ENCODE peak calls at places on chromosomes 6 and 20, in six cellular contexts. One of them, this sample, is unnamed.

GRCh38 chr6:42745083-42745637 is 743 bp downstream of the TBCC start:
- DNase-seq in A549: peak; percentile 14
- DNase-seq in tibial nerve: no peak
- DNase-seq in H1: peak; percentile 56
- DNase-seq in K562: peak; percentile 57
- DNase-seq in SK-N-SH: peak; percentile 47
- DNase-seq in this sample: peak; percentile 69

GRCh38 chr6:53587291-53587690 is 42.4 kb upstream of the GCLC start:
- DNase-seq in A549: no peak
- DNase-seq in tibial nerve: no peak
- DNase-seq in H1: no peak
- DNase-seq in K562: no peak
- DNase-seq in SK-N-SH: no peak
- DNase-seq in this sample: no peak

GRCh38 chr6:131136021-131136847 is 967 bp downstream of the AKAP7 start:
- DNase-seq in A549: peak; percentile 18
- DNase-seq in tibial nerve: no peak
- DNase-seq in H1: no peak
- DNase-seq in K562: peak; percentile 28
- DNase-seq in SK-N-SH: no peak
- DNase-seq in this sample: no peak

GRCh38 chr6:74409447-74409846 is 713.4 kb downstream of the CD109 start:
- DNase-seq in A549: peak; percentile 0
- DNase-seq in tibial nerve: no peak
- DNase-seq in H1: no peak
- DNase-seq in K562: no peak
- DNase-seq in SK-N-SH: no peak
- DNase-seq in this sample: no peak

GRCh38 chr6:31465718-31466117 is 32.2 kb upstream of the MICB start:
- DNase-seq in A549: no peak
- DNase-seq in tibial nerve: no peak
- DNase-seq in H1: no peak
- DNase-seq in K562: no peak
- DNase-seq in SK-N-SH: no peak
- DNase-seq in this sample: no peak

GRCh38 chr6:42316390-42316970 is 98.8 kb upstream of the MRPS10 start:
- DNase-seq in A549: no peak
- DNase-seq in tibial nerve: no peak
- DNase-seq in H1: no peak
- DNase-seq in K562: peak; percentile 48
- DNase-seq in SK-N-SH: no peak
- DNase-seq in this sample: no peak

GRCh38 chr20:10855031-10855430 is 181.2 kb upstream of the JAG1 start:
- DNase-seq in A549: no peak
- DNase-seq in tibial nerve: no peak
- DNase-seq in H1: no peak
- DNase-seq in K562: no peak
- DNase-seq in SK-N-SH: no peak
- DNase-seq in this sample: no peak

GRCh38 chr20:64080013-64080812 is at the start of gene OPRL1:
- DNase-seq in A549: no peak
- DNase-seq in tibial nerve: no peak
- DNase-seq in H1: peak; percentile 74
- DNase-seq in K562: no peak
- DNase-seq in SK-N-SH: no peak
- DNase-seq in this sample: no peak

GRCh38 chr6:16473908-16474791 is 235.8 kb downstream of the GMPR start:
- DNase-seq in A549: no peak
- DNase-seq in tibial nerve: no peak
- DNase-seq in H1: no peak
- DNase-seq in K562: no peak
- DNase-seq in SK-N-SH: no peak
- DNase-seq in this sample: no peak

GRCh38 chr20:4774209-4774608 is 52.5 kb downstream of the PRND start:
- DNase-seq in A549: no peak
- DNase-seq in tibial nerve: no peak
- DNase-seq in H1: no peak
- DNase-seq in K562: no peak
- DNase-seq in SK-N-SH: no peak
- DNase-seq in this sample: no peak

GRCh38 chr6:149149682-149150081 is 167.8 kb upstream of the TAB2 start:
- DNase-seq in A549: no peak
- DNase-seq in tibial nerve: no peak
- DNase-seq in H1: no peak
- DNase-seq in K562: no peak
- DNase-seq in SK-N-SH: no peak
- DNase-seq in this sample: no peak

GRCh38 chr6:26533532-26533931 is 4.6 kb upstream of the HMGN4 start:
- DNase-seq in A549: no peak
- DNase-seq in tibial nerve: no peak
- DNase-seq in H1: no peak
- DNase-seq in K562: no peak
- DNase-seq in SK-N-SH: no peak
- DNase-seq in this sample: no peak

GRCh38 chr6:104957301-104958177 is 632 bp downstream of the LIN28B start:
- DNase-seq in A549: peak; percentile 19
- DNase-seq in tibial nerve: no peak
- DNase-seq in H1: peak; percentile 72
- DNase-seq in K562: peak; percentile 82
- DNase-seq in SK-N-SH: no peak
- DNase-seq in this sample: no peak

GRCh38 chr6:140050232-140050995 is 676.0 kb upstream of the CITED2 start:
- DNase-seq in A549: no peak
- DNase-seq in tibial nerve: no peak
- DNase-seq in H1: no peak
- DNase-seq in K562: no peak
- DNase-seq in SK-N-SH: peak; percentile 15
- DNase-seq in this sample: no peak

GRCh38 chr6:20678831-20679352 is 144.6 kb downstream of the CDKAL1 start:
- DNase-seq in A549: no peak
- DNase-seq in tibial nerve: no peak
- DNase-seq in H1: no peak
- DNase-seq in K562: no peak
- DNase-seq in SK-N-SH: no peak
- DNase-seq in this sample: no peak

GRCh38 chr6:138307816-138308727 is 69.6 kb upstream of the SMIM28 start:
- DNase-seq in A549: no peak
- DNase-seq in tibial nerve: peak; percentile 27
- DNase-seq in H1: no peak
- DNase-seq in K562: peak; percentile 16
- DNase-seq in SK-N-SH: no peak
- DNase-seq in this sample: peak; percentile 79

GRCh38 chr6:42498473-42499128 is 46.9 kb upstream of the TRERF1 start:
- DNase-seq in A549: no peak
- DNase-seq in tibial nerve: no peak
- DNase-seq in H1: no peak
- DNase-seq in K562: peak; percentile 57
- DNase-seq in SK-N-SH: no peak
- DNase-seq in this sample: no peak

GRCh38 chr6:31407699-31408098 is 4.3 kb downstream of the MICA start:
- DNase-seq in A549: no peak
- DNase-seq in tibial nerve: no peak
- DNase-seq in H1: no peak
- DNase-seq in K562: no peak
- DNase-seq in SK-N-SH: no peak
- DNase-seq in this sample: no peak

GRCh38 chr6:158849899-158850806 is 31.0 kb upstream of the EZR start:
- DNase-seq in A549: peak; percentile 87
- DNase-seq in tibial nerve: no peak
- DNase-seq in H1: no peak
- DNase-seq in K562: peak; percentile 79
- DNase-seq in SK-N-SH: no peak
- DNase-seq in this sample: no peak
- TF ChIP-seq EP300 in A549: peak; percentile 61
- TF ChIP-seq EP300 in tibial nerve: no peak
- TF ChIP-seq EP300 in H1: no peak
- TF ChIP-seq EP300 in K562: peak; percentile 68
- TF ChIP-seq EP300 in SK-N-SH: no peak
- TF ChIP-seq EP300 in this sample: peak; percentile 19

DNA sequence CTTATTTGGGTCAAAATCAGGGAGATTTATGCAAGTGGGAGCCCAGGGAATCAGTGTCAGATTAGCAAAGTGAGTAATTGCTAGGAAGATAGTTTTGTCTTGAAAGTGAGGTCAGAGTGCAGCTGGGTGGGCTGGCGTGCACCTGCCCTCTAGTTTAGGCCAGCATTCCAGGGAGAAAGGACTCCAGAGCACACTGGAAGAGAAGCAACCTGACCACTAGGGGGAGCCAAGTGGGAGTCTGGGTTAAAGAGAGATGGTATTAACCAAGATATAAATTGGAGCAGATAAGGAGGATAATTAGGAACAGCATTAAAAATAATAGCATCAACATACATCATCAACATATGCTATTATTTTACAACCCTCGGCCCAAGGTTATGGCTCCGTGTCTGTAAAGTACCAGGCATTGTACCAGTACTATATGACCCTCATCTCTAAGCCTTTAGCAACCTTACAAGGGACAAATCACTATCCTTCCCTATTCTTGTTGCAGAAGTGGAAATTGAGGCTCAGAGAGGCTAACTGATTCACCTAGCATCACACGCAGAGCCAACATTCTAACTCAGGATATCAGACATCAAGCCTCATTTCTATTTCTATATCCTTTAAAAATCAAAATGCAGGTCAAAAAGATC is 57.8 kb downstream of the SLC2A10 start:
- DNase-seq in A549: peak; percentile 65
- DNase-seq in tibial nerve: no peak
- DNase-seq in H1: peak; percentile 72
- DNase-seq in K562: peak; percentile 56
- DNase-seq in SK-N-SH: peak; percentile 43
- DNase-seq in this sample: no peak
- TF ChIP-seq CTCF in A549: peak; percentile 81
- TF ChIP-seq CTCF in tibial nerve: peak; percentile 13
- TF ChIP-seq CTCF in H1: peak; percentile 88
- TF ChIP-seq CTCF in K562: peak; percentile 73
- TF ChIP-seq CTCF in SK-N-SH: peak; percentile 69
- TF ChIP-seq CTCF in this sample: no peak

DNA sequence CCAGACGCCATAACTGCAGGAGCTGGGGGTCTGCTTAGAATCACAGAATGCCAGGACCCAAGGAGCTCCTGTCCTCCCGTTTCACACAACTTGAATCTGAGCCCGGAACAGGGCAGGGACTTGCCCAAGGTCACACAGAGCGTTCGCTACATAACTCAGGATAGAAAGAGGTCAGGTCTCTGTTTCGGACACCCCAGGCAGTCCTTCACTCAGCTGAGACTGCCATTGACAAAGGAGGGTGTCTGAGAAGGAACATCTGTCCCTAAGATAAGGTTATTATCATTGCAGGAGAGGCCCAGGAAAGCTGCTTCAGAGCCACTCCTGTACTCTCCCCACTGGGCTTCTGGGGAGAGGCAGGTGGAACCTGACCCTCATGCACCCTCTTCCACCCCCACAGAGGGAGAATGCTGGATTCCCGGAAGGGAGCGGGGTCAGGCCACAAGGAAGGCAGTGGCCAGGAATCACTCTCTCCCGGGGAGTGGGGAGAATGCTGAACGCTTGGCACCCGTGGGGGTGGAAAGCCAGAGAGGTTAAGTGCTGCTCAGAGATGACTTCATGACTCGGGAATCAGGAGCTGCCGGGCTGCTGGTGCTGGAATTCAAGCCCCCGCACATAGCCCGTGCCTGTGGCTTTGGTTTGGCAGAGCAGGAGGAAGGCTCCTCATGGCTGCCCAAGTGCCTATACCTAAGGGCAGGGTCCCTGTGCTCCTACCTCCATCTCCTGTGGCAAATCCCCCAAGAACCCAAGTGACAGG is 10.7 kb downstream of the SDC4 start:
- DNase-seq in A549: no peak
- DNase-seq in tibial nerve: no peak
- DNase-seq in H1: peak; percentile 52
- DNase-seq in K562: peak; percentile 87
- DNase-seq in SK-N-SH: no peak
- DNase-seq in this sample: peak; percentile 83
- TF ChIP-seq EP300 in A549: peak; percentile 21
- TF ChIP-seq EP300 in tibial nerve: peak; percentile 36
- TF ChIP-seq EP300 in H1: no peak
- TF ChIP-seq EP300 in K562: peak; percentile 74
- TF ChIP-seq EP300 in SK-N-SH: peak; percentile 56
- TF ChIP-seq EP300 in this sample: peak; percentile 42

DNA sequence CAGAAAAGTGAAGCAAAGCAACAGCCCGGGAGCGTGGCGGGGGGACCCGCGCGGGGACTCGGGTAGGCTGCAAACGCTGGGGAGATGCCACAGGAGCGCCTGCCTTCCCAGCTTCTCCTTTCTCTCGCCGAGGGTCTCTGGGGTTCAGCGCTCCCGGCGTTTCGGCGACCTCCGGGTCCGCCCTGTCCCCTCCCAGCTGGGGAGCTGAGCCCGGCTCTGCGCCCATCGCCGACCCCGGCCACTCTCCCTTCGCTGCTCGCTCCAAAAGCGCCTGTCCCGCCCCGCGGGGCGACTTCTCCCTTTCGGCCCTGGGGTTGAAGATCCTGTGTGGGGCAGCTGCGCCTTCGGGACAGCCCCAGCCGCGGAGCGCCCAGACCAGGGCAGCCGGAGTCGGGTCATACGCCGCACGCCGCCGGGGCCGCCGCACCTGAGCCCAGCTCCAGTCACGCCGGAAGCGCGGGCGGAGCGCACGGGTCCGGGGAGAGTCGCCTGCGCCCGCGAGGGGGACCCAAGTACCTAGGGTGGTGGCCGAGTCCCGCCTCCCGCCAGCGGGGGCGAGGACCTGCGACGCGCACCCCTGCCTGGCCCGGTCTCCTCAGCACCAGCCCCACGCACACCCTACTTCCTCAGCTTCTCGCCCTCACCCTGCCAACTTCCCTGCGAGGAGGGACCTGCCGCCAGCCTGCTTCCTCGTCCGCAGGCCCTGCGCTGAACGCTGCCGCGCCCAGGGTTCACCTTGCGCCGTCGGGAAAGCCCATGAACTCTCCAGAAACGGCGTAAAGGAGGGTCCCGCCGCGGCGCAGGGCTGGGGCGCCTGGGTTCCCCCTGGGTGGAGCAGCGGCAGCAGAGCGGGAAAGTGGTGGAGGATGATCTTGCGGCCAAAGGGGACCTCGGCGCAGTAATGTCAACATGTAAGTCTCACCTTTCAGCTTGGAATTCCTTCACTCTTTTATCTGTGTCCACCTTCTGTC is at the start of gene ADGRG6:
- DNase-seq in A549: peak; percentile 7
- DNase-seq in tibial nerve: no peak
- DNase-seq in H1: peak; percentile 82
- DNase-seq in K562: peak; percentile 14
- DNase-seq in SK-N-SH: peak; percentile 26
- DNase-seq in this sample: peak; percentile 72
- TF ChIP-seq CTCF in A549: peak; percentile 19
- TF ChIP-seq CTCF in tibial nerve: no peak
- TF ChIP-seq CTCF in H1: peak; percentile 6
- TF ChIP-seq CTCF in K562: no peak
- TF ChIP-seq CTCF in SK-N-SH: no peak
- TF ChIP-seq CTCF in this sample: no peak

This sample was measured in sigmoid colon.